ENCODE peak calls at places on chromosomes 5 and 9, in seven cellular contexts. M, I, P, L, D, U and T are unnamed samples.

GRCh38 chr5:15835514-15835913 is 335.5 kb downstream of the FBXL7 start:
- DNase-seq in I (no peak), M (no peak), U (no peak), P (no peak), L (no peak), D (no peak), T (no peak)

GRCh38 chr9:130893250-130894101 is 3.1 kb downstream of the QRFP start:
- DNase-seq in L (no peak), U (no peak), P (peak; percentile 44), M (peak; percentile 55), D (no peak), I (no peak), T (no peak)

GRCh38 chr5:135130526-135131215 is 96.6 kb upstream of the PITX1 start:
- DNase-seq in U (no peak), D (no peak), P (no peak), M (no peak), I (no peak), L (no peak), T (no peak)

GRCh38 chr9:4228606-4229005 is 71.3 kb downstream of the GLIS3 start:
- DNase-seq in U (peak; percentile 70), I (no peak), P (no peak), L (no peak), D (no peak), M (no peak), T (no peak)

GRCh38 chr5:141845371-141845821 is 32.8 kb downstream of the PCDH1 start:
- DNase-seq in U (no peak), L (no peak), P (no peak), M (no peak), I (no peak), D (no peak), T (no peak)

GRCh38 chr5:140148508-140148907 is 22.8 kb downstream of the IGIP start:
- DNase-seq in L (no peak), I (no peak), D (peak; percentile 21), P (no peak), M (no peak), U (peak; percentile 14), T (no peak)

GRCh38 chr5:140321796-140322195 is 18.9 kb upstream of the PFDN1 start:
- DNase-seq in P (peak; percentile 70), L (no peak), M (peak; percentile 70), I (no peak), D (no peak), U (peak; percentile 40), T (no peak)

GRCh38 chr9:7570107-7570720 is 229.4 kb downstream of the DMAC1 start:
- DNase-seq in L (peak; percentile 70), P (peak; percentile 48), M (peak; percentile 29), I (no peak), D (peak; percentile 44), U (peak; percentile 57), T (no peak)

GRCh38 chr5:125198270-125198974 is 452.0 kb upstream of the ZNF608 start:
- DNase-seq in M (peak; percentile 87), D (no peak), P (peak; percentile 58), I (peak; percentile 74), U (peak; percentile 92), L (no peak), T (peak; percentile 42)

GRCh38 chr5:93305984-93306383 is 275.0 kb downstream of the NR2F1-AS1 start:
- DNase-seq in I (no peak), D (no peak), M (no peak), L (no peak), U (no peak), P (no peak), T (no peak)

GRCh38 chr5:172647341-172648007 is 6.4 kb downstream of the NEURL1B start:
- DNase-seq in I (no peak), M (no peak), U (no peak), D (no peak), P (no peak), L (no peak), T (no peak)

GRCh38 chr9:134399435-134400056 is 73.3 kb downstream of the RXRA start:
- DNase-seq in M (no peak), U (peak; percentile 49), I (no peak), D (peak; percentile 36), P (no peak), L (no peak), T (no peak)

GRCh38 chr5:160697281-160697680 is 154.7 kb downstream of the ATP10B start:
- DNase-seq in U (no peak), D (no peak), P (no peak), L (no peak), I (no peak), M (no peak), T (no peak)

GRCh38 chr5:160702856-160703453 is 149.1 kb downstream of the ATP10B start:
- DNase-seq in P (no peak), U (no peak), D (no peak), L (no peak), I (no peak), M (no peak), T (no peak)

GRCh38 chr5:160701403-160701802 is 150.6 kb downstream of the ATP10B start:
- DNase-seq in U (no peak), M (no peak), L (no peak), D (no peak), I (no peak), P (no peak), T (no peak)

GRCh38 chr5:160702323-160702722 is 149.7 kb downstream of the ATP10B start:
- DNase-seq in P (no peak), D (no peak), L (no peak), I (no peak), M (no peak), U (no peak), T (no peak)

DNA sequence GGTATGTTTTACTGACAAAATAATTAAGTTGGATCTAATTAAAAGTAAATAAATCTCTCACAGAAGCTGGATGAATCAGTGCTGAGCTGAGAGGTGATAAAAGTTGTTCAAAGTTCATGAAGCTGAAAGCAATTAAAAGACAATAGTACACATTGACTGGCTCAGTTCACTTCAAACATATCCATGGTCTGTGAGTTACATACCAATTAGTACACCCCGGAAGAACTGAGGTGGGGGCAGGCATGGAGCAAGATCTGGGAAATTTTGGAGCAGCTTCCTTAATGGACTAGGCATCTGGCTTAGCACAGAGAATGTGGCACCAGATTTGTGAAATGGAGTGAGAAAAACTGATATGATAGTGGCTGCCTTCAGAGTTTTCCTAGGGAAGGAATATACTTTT is 152.7 kb downstream of the ATP10B start:
- DNase-seq in U (no peak), D (no peak), I (no peak), M (no peak), P (no peak), L (no peak), T (no peak)
- H3K9me3 ChIP-seq in U (no peaks in the 10 kb centered on the region), D (no peaks in the 10 kb centered on the region), I (no peaks in the 10 kb centered on the region), M (no peaks in the 10 kb centered on the region), P (no peaks in the 10 kb centered on the region), L (no peaks in the 10 kb centered on the region), T (no peaks in the 10 kb centered on the region)

DNA sequence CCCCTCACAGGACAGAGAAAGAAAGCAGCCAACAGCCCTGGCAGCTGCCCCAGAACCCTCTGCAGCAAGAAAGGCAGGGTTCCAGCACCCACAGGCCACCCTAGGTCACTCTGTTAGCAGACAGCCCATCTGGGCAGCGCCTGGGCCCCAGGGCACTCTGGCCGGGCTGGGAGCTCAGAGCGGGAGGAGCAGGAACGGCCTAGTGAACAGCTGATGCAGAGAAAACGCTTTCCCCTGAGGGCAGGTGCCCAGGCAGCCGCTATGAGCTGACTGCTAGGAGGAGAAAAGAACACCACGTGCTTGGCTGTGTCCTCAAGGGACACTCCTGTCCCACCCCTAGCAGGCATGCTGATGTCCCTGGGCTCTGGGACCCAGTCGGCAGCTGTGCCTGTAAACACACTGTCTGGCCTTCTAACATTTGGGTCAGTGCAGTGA is 6.6 kb downstream of the RALGDS start:
- DNase-seq in P (no peak), U (peak; percentile 47), M (peak; percentile 79), I (no peak), L (no peak), D (no peak), T (no peak)
- H3K27ac ChIP-seq in P (peak overlapping the region; percentile 66), U (no peak overlapping the region), M (peak overlapping the region; percentile 93), I (peak overlapping the region; percentile 65), L (peak overlapping the region; percentile 77), D (no peak overlapping the region), T (peak overlapping the region; percentile 64)

GRCh38 chr5:100828071-100828689 is 74.9 kb downstream of the ST8SIA4 start:
- DNase-seq in P (no peak), L (no peak), M (no peak), I (no peak), D (no peak), U (no peak), T (no peak)

GRCh38 chr5:100823812-100824211 is 79.3 kb downstream of the ST8SIA4 start:
- DNase-seq in L (no peak), P (no peak), I (no peak), U (no peak), M (no peak), D (no peak), T (no peak)

GRCh38 chr5:100826133-100826532 is 76.9 kb downstream of the ST8SIA4 start:
- DNase-seq in M (no peak), L (no peak), I (no peak), P (no peak), D (no peak), U (peak; percentile 29), T (no peak)

GRCh38 chr5:100827481-100827889 is 75.6 kb downstream of the ST8SIA4 start:
- DNase-seq in D (no peak), P (no peak), I (no peak), L (no peak), U (peak; percentile 27), M (peak; percentile 43), T (no peak)

GRCh38 chr5:100824635-100825034 is 78.4 kb downstream of the ST8SIA4 start:
- DNase-seq in M (no peak), I (no peak), D (no peak), U (no peak), L (no peak), P (no peak), T (no peak)
- H3K9me3 ChIP-seq in M (no peaks in the 10 kb centered on the region), I (no peaks in the 10 kb centered on the region), D (no peaks in the 10 kb centered on the region), U (no peaks in the 10 kb centered on the region), L (no peaks in the 10 kb centered on the region), P (no peaks in the 10 kb centered on the region), T (no peaks in the 10 kb centered on the region)

GRCh38 chr9:10071579-10071978 is 541.2 kb downstream of the PTPRD start:
- DNase-seq in D (no peak), M (no peak), I (no peak), U (no peak), L (no peak), P (no peak), T (no peak)
- H3K27ac ChIP-seq in D (no peak overlapping the region), M (no peak overlapping the region), I (no peak overlapping the region), U (no peak overlapping the region), L (no peak overlapping the region), P (no peak overlapping the region), T (no peak overlapping the region)

GRCh38 chr9:122527193-122527592 is at the start of gene OR1N1:
- DNase-seq in M (no peak), D (no peak), P (no peak), L (no peak), I (no peak), U (no peak), T (no peak)
- H3K9me3 ChIP-seq in M (no peaks in the 10 kb centered on the region), D (no peaks in the 10 kb centered on the region), P (no peaks in the 10 kb centered on the region), L (no peaks in the 10 kb centered on the region), I (no peaks in the 10 kb centered on the region), U (no peaks in the 10 kb centered on the region), T (no peaks in the 10 kb centered on the region)